ENCODE peak calls at places on chromosomes 4 and X, in nine cellular contexts. T, Y, B, C, E, H, P, W and N are unnamed samples.
A peak's percentile ranks its signal among the peaks of the same experiment; 100 is the strongest.

GRCh38 chr4:17517664-17518063 is 2.7 kb downstream of the CLRN2 start:
- DNase-seq in T (no peak), C (no peak), P (no peak), W (no peak), E (no peak), H (peak; percentile 43), B (no peak), Y (no peak), N (no peak)

GRCh38 chrX:135740683-135741149 is 27.3 kb downstream of the CT45A3 start:
- DNase-seq in H (peak; percentile 13), P (no peak), T (no peak), C (no peak), B (no peak), W (peak; percentile 40), E (no peak), Y (peak; percentile 51), N (no peak)

GRCh38 chr4:8728536-8729407 is 136.2 kb downstream of the CPZ start:
- DNase-seq in C (no peak), H (no peak), T (no peak), E (no peak), Y (no peak), B (no peak), P (peak; percentile 39), W (no peak), N (no peak)

GRCh38 chr4:10077492-10078335 is 38.9 kb downstream of the WDR1 start:
- DNase-seq in P (peak; percentile 71), T (no peak), E (no peak), Y (no peak), C (no peak), B (no peak), H (no peak), W (no peak), N (no peak)

GRCh38 chr4:145734576-145735329 is 54.8 kb downstream of the C4orf51 start:
- DNase-seq in Y (no peak), E (peak; percentile 96), T (peak; percentile 58), C (no peak), W (no peak), B (peak; percentile 96), P (peak; percentile 59), H (peak; percentile 21), N (no peak)

GRCh38 chr4:182925298-182925738 is 8.1 kb upstream of the DCTD start:
- DNase-seq in P (peak; percentile 75), T (peak; percentile 37), H (peak; percentile 67), E (peak; percentile 84), Y (peak; percentile 64), B (no peak), C (peak; percentile 44), W (peak; percentile 94), N (peak; percentile 85)

GRCh38 chr4:149077142-149077541 is 634.9 kb upstream of the NR3C2 start:
- DNase-seq in T (no peak), C (no peak), P (no peak), W (no peak), H (no peak), Y (no peak), B (no peak), E (peak; percentile 56), N (no peak)

GRCh38 chrX:85203461-85203970 is 40.1 kb downstream of the SATL1 start:
- DNase-seq in B (no peak), W (no peak), C (no peak), T (no peak), P (no peak), E (no peak), H (no peak), Y (no peak), N (no peak)

GRCh38 chr4:578451-579443 is 2.7 kb upstream of the TMEM271 start:
- DNase-seq in W (no peak), E (no peak), T (no peak), P (no peak), C (no peak), B (no peak), Y (no peak), H (no peak), N (no peak)

GRCh38 chr4:123740236-123740635 is 343.6 kb downstream of the SPRY1 start:
- DNase-seq in Y (no peak), B (no peak), H (no peak), E (no peak), C (no peak), W (no peak), T (no peak), P (no peak), N (no peak)

GRCh38 chr4:87092389-87093141 is 127.9 kb downstream of the KLHL8 start:
- DNase-seq in H (peak; percentile 40), B (no peak), T (peak; percentile 70), C (no peak), P (peak; percentile 86), E (peak; percentile 91), W (no peak), Y (no peak), N (peak; percentile 31)

GRCh38 chr4:139595989-139596679 is 40.1 kb upstream of the SETD7 start:
- DNase-seq in H (no peak), W (no peak), B (no peak), T (no peak), C (no peak), Y (no peak), P (no peak), E (peak; percentile 56), N (no peak)

GRCh38 chr4:148305749-148306148 is 136.5 kb downstream of the NR3C2 start:
- DNase-seq in P (no peak), H (peak; percentile 22), Y (no peak), W (no peak), C (no peak), E (no peak), B (no peak), T (no peak), N (no peak)

GRCh38 chr4:158995040-158995439 is 107.8 kb upstream of the RAPGEF2 start:
- DNase-seq in W (no peak), E (no peak), Y (no peak), T (no peak), H (no peak), P (no peak), B (no peak), C (no peak), N (no peak)

GRCh38 chrX:122245943-122246342 is 938.1 kb upstream of the GRIA3 start:
- DNase-seq in Y (no peak), B (no peak), T (no peak), H (no peak), C (no peak), W (no peak), P (no peak), E (no peak), N (no peak)